ENCODE peak calls at places on chromosomes 7 and 10, in seven cellular contexts. P is hepatocyte; W is thyroid gland; N is CD8-positive, alpha-beta T cell; E is naive thymus-derived CD4-positive, alpha-beta T cell; U is heart left ventricle; Z is ovary. M is an unnamed sample. For H3K36me3, the result is how much of the 10 kb centered on the place peaks cover.

GRCh38 chr7:80676404-80676803 is 38.0 kb downstream of the CD36 start:
- DNase-seq in P (no peak), W (no peak), N (no peak), E (no peak), U (no peak), Z (no peak), M (no peak)

GRCh38 chr10:4018054-4018511 is 233.1 kb upstream of the KLF6 start:
- DNase-seq in P (no peak), W (no peak), N (no peak), E (no peak), U (no peak), Z (no peak), M (no peak)

GRCh38 chr10:103353281-103353680 is 2.3 kb upstream of the PCGF6 start:
- DNase-seq in P (no peak), W (no peak), N (no peak), E (no peak), U (no peak), Z (no peak), M (no peak)

GRCh38 chr10:103145860-103146466 is 47.1 kb downstream of the NT5C2 start:
- DNase-seq in P (peak), W (peak), N (no peak), E (no peak), U (peak), Z (peak), M (peak)

GRCh38 chr7:30148951-30149459 is 14.2 kb downstream of the MTURN start:
- DNase-seq in P (no peak), W (no peak), N (no peak), E (peak), U (no peak), Z (no peak), M (no peak)

GRCh38 chr10:114095676-114096331 is 52.1 kb downstream of the ADRB1 start:
- DNase-seq in P (no peak), W (no peak), N (no peak), E (peak), U (no peak), Z (no peak), M (no peak)

GRCh38 chr10:21315321-21316220 is 209.9 kb downstream of the SKIDA1 start:
- DNase-seq in P (peak), W (peak), N (no peak), E (no peak), U (peak), Z (peak), M (peak)

GRCh38 chr10:683448-684071 is 5.9 kb downstream of the DIP2C start:
- DNase-seq in P (peak), W (no peak), N (no peak), E (no peak), U (no peak), Z (no peak), M (peak)

GRCh38 chr10:29479081-29479917 is 155.5 kb downstream of the SVIL start:
- DNase-seq in P (no peak), W (no peak), N (no peak), E (no peak), U (no peak), Z (peak), M (no peak)

GRCh38 chr10:530717-531116 is 158.8 kb downstream of the DIP2C start:
- DNase-seq in P (no peak), W (no peak), N (no peak), E (peak), U (no peak), Z (no peak), M (peak)

GRCh38 chr7:34133983-34134782 is 228.8 kb downstream of the BMPER start:
- DNase-seq in P (peak), W (peak), N (no peak), E (no peak), U (peak), Z (peak), M (peak)

GRCh38 chr10:11181996-11182395 is 164.3 kb downstream of the CELF2 start:
- DNase-seq in P (no peak), W (peak), N (no peak), E (no peak), U (peak), Z (peak), M (peak)

GRCh38 chr7:49037348-49038210 is 113.2 kb downstream of the CDC14C start:
- DNase-seq in P (no peak), W (no peak), N (no peak), E (no peak), U (no peak), Z (no peak), M (no peak)

GRCh38 chr10:15672469-15672868 is 47.3 kb downstream of the ITGA8 start:
- DNase-seq in P (no peak), W (no peak), N (no peak), E (no peak), U (no peak), Z (no peak), M (no peak)

GRCh38 chr7:44177570-44178131 is 11.6 kb downstream of the GCK start:
- DNase-seq in P (no peak), W (no peak), N (no peak), E (no peak), U (no peak), Z (no peak), M (no peak)

GRCh38 chr7:157527235-157527634 is 190.4 kb downstream of the DNAJB6 start:
- DNase-seq in P (no peak), W (no peak), N (no peak), E (no peak), U (no peak), Z (no peak), M (no peak)

GRCh38 chr10:104304927-104305326 is 33.3 kb downstream of the ITPRIP start:
- DNase-seq in P (no peak), W (no peak), N (no peak), E (no peak), U (no peak), Z (no peak), M (no peak)

GRCh38 chr10:1661861-1662260 is 75.5 kb downstream of the ADARB2 start:
- DNase-seq in P (no peak), W (no peak), N (no peak), E (no peak), U (no peak), Z (no peak), M (no peak)

GRCh38 chr7:94115316-94115715 is 111.2 kb upstream of the BET1 start:
- DNase-seq in P (no peak), W (no peak), N (no peak), E (no peak), U (no peak), Z (no peak), M (no peak)

GRCh38 chr10:1411451-1411850 is 325.9 kb downstream of the ADARB2 start:
- DNase-seq in P (no peak), W (no peak), N (no peak), E (no peak), U (no peak), Z (no peak), M (no peak)

GRCh38 chr10:22308390-22308789 is 7.8 kb upstream of the COMMD3 start:
- DNase-seq in P (no peak), W (no peak), N (no peak), E (no peak), U (no peak), Z (no peak), M (no peak)

GRCh38 chr10:132611986-132612385 is 74.4 kb downstream of the INPP5A start:
- DNase-seq in P (no peak), W (no peak), N (no peak), E (no peak), U (no peak), Z (peak), M (no peak)

DNA sequence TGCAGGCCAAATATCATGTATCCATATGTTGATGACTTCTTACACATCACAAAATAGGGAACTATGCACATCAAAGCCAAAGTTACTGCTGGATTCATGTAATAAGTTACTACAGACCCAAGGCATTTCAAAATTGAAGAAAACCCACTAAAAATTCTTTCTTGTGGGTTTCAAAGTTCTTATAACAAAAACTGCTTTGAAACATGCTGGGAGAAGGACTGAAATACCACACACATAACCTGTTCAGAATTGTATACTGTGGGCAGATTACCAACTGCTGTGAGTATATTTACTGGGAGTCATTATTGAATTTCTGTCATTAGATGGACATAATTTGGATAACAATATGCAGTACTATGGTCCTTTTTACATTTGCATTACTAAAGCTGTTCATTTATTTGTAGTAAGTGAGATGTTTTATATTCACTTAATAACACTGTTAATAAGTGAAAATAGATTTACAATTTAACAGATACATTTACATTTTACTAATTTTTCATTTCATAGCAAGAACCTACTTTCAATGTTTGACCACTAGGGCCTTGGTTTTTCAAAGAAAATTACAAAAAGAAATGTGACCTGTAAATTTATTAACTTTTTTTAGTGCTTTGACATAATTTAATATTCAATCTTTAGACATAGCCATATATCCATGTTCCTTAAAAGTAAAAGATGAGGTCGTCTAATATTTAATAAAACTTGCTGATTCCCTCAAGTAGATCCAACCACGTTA is 132.6 kb downstream of the MAGI2 start:
- DNase-seq in P (no peak), W (no peak), N (no peak), E (no peak), U (no peak), Z (no peak), M (no peak)
- H3K4me3 ChIP-seq in P (no peak), W (no peak), N (no peak), E (no peak), U (no peak), Z (no peak), M (no peak)

GRCh38 chr7:5350600-5351385 is 68.0 kb downstream of the SLC29A4 start:
- DNase-seq in P (no peak), W (no peak), N (no peak), E (no peak), U (no peak), Z (no peak), M (no peak)
- H3K36me3 ChIP-seq in P (under half), W (under half), N (under half), E (under half), U (half or more), Z (under half), M (under half)

GRCh38 chr7:26363465-26363864 is 71.8 kb downstream of the SNX10 start:
- DNase-seq in P (no peak), W (no peak), N (no peak), E (no peak), U (no peak), Z (no peak), M (no peak)
- H3K27ac ChIP-seq in P (no peak), W (no peak), N (no peak), E (no peak), U (no peak), Z (no peak), M (no peak)

DNA sequence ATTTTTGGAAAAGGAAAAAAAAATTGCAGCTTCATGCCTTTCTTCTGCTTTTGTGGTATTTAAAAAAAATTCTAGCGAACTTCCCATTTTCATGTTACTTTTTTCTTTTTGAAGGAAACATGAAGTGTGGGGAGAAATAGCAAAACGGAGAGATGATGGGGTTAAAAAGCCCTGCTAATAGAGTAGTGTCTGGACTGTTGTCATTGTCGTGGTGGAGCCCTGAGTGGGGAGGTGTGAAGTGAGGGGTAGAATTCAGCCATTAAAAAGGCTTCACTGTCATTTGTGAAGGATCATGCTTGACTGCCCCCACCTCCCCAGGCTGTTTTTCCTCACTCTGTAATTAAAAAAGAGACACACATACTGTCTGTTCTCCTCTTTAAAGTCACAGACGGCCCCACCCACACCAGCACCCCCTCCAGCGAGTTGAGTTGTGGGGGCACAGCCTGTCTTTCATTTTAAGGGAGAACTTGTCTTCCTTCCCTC is 272.5 kb downstream of the CREB5 start:
- DNase-seq in P (no peak), W (no peak), N (no peak), E (no peak), U (no peak), Z (no peak), M (no peak)
- H3K4me3 ChIP-seq in P (no peak), W (no peak), N (no peak), E (no peak), U (no peak), Z (no peak), M (no peak)

GRCh38 chr7:98913612-98914011 is 35.3 kb downstream of the TRRAP start:
- DNase-seq in P (no peak), W (no peak), N (no peak), E (no peak), U (no peak), Z (no peak), M (no peak)
- H3K36me3 ChIP-seq in P (under half), W (half or more), N (half or more), E (under half), U (half or more), Z (under half), M (under half)

DNA sequence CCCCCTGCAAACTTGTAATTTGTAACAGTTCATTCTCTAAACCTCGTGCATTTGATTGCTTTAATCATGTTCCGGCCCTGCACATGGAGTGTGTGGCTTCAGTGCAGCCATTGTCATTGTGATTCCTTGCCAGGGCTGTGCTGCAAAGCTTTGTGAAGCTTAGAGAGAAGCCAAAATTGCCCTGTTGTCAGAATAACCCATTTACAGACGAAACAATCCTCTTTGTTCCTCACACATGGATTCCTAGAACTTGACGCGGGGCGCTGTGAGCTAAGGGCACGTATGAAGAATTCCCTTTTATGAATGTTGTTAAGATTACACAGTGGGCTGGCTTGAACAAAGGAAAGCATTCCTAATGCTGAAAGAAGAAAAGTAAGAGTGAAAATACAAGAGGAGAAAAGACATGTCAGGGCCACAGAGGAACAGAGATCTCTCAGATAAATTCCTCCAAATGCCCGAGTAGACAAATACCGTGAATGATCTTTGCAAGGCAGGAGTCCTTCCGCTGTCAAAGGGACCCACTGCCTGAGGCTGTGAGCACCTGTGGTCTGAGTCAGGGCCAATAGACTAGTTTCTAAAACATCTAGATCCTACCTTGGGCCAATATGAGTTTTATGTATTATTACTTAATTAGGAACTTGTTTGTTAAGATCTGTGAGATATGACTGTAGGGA is 205.4 kb upstream of the C7orf33 start:
- DNase-seq in P (no peak), W (peak), N (no peak), E (no peak), U (no peak), Z (no peak), M (no peak)
- H3K27ac ChIP-seq in P (no peak), W (no peak), N (no peak), E (no peak), U (no peak), Z (no peak), M (no peak)

GRCh38 chr7:156050636-156051569 is 238.6 kb upstream of the SHH start:
- DNase-seq in P (no peak), W (peak), N (no peak), E (no peak), U (no peak), Z (no peak), M (no peak)

GRCh38 chr7:156041398-156041797 is 229.1 kb upstream of the SHH start:
- DNase-seq in P (no peak), W (no peak), N (no peak), E (no peak), U (no peak), Z (no peak), M (peak)

GRCh38 chr7:156049366-156049765 is 237.1 kb upstream of the SHH start:
- DNase-seq in P (no peak), W (no peak), N (no peak), E (no peak), U (no peak), Z (no peak), M (peak)

GRCh38 chr7:156043435-156044123 is 231.3 kb upstream of the SHH start:
- DNase-seq in P (no peak), W (no peak), N (no peak), E (no peak), U (no peak), Z (no peak), M (no peak)

DNA sequence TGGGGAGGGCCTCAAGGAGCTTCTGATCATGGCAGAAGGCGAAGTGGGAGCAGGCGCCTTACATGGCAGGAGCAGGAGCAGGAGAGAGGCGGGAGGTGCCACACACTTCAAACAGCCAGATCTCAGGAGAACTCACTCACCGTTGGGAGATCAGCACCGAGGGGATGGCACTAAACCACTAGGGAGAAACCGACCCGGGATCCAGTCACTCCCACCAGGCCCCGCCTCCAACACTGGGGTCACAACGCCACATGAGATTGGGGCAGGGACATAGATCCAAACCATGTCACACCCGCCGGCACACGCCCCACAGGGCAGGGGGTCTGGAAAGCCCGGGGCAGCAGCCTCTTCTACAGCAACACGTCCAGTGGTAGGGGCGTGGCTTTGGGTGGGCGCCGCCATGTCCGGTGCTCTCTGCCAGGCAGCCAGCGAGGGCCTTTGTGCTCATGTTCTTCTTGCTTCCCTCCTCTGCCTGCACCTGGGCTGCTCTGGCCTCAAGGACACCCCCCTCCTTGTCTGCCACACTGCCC is 233.8 kb upstream of the SHH start:
- DNase-seq in P (no peak), W (no peak), N (no peak), E (no peak), U (no peak), Z (no peak), M (no peak)
- H3K4me3 ChIP-seq in P (no peak), W (no peak), N (no peak), E (no peak), U (no peak), Z (no peak), M (no peak)